ENCODE peak calls at places on chromosome 14, in six cellular contexts. One of them, this sample, is unnamed.

GRCh38 chr14:56342419-56342901 is 224.2 kb downstream of the PELI2 start:
- DNase-seq in breast epithelium: no peak
- DNase-seq in thyroid gland: no peak
- DNase-seq in GM12892: no peak
- DNase-seq in IMR-90: peak
- DNase-seq in HCT116: no peak
- DNase-seq in this sample: no peak

GRCh38 chr14:88695873-88696272 is 96.9 kb downstream of the EML5 start:
- DNase-seq in HCT116: no peak
- DNase-seq in GM12892: no peak
- DNase-seq in IMR-90: peak
- DNase-seq in breast epithelium: no peak
- DNase-seq in thyroid gland: no peak
- DNase-seq in this sample: no peak

GRCh38 chr14:50944647-50945413 is 547 bp upstream of the PYGL start:
- DNase-seq in IMR-90: peak
- DNase-seq in GM12892: no peak
- DNase-seq in thyroid gland: peak
- DNase-seq in breast epithelium: peak
- DNase-seq in HCT116: peak
- DNase-seq in this sample: peak

GRCh38 chr14:59632381-59632780 is 55.8 kb upstream of the CCDC175 start:
- DNase-seq in GM12892: no peak
- DNase-seq in breast epithelium: no peak
- DNase-seq in thyroid gland: peak
- DNase-seq in IMR-90: peak
- DNase-seq in HCT116: peak
- DNase-seq in this sample: peak

GRCh38 chr14:50874842-50875241 is 3.0 kb downstream of the ABHD12B start:
- DNase-seq in IMR-90: no peak
- DNase-seq in HCT116: no peak
- DNase-seq in GM12892: no peak
- DNase-seq in thyroid gland: no peak
- DNase-seq in breast epithelium: no peak
- DNase-seq in this sample: no peak

GRCh38 chr14:86601813-86602212 is 1071.9 kb downstream of the FLRT2 start:
- DNase-seq in IMR-90: no peak
- DNase-seq in GM12892: no peak
- DNase-seq in thyroid gland: no peak
- DNase-seq in breast epithelium: no peak
- DNase-seq in HCT116: no peak
- DNase-seq in this sample: no peak

GRCh38 chr14:92712654-92713051 is 35.8 kb downstream of the LGMN start:
- DNase-seq in thyroid gland: no peak
- DNase-seq in breast epithelium: no peak
- DNase-seq in IMR-90: no peak
- DNase-seq in GM12892: no peak
- DNase-seq in HCT116: no peak
- DNase-seq in this sample: no peak

GRCh38 chr14:98819867-98820206 is 452.2 kb downstream of the BCL11B start:
- DNase-seq in breast epithelium: no peak
- DNase-seq in HCT116: no peak
- DNase-seq in IMR-90: no peak
- DNase-seq in GM12892: no peak
- DNase-seq in thyroid gland: peak
- DNase-seq in this sample: peak

GRCh38 chr14:95487669-95488084 is 28.8 kb downstream of the SYNE3 start:
- DNase-seq in GM12892: no peak
- DNase-seq in IMR-90: no peak
- DNase-seq in thyroid gland: no peak
- DNase-seq in HCT116: no peak
- DNase-seq in breast epithelium: no peak
- DNase-seq in this sample: no peak

GRCh38 chr14:74882103-74882920 is 596 bp downstream of the DLST start:
- DNase-seq in GM12892: peak
- DNase-seq in breast epithelium: no peak
- DNase-seq in HCT116: no peak
- DNase-seq in thyroid gland: peak
- DNase-seq in IMR-90: peak
- DNase-seq in this sample: peak

GRCh38 chr14:22929104-22929847 is at the start of gene PRMT5:
- DNase-seq in HCT116: peak
- DNase-seq in GM12892: peak
- DNase-seq in thyroid gland: peak
- DNase-seq in breast epithelium: peak
- DNase-seq in IMR-90: peak
- DNase-seq in this sample: peak
- TF ChIP-seq POLR2A in HCT116: peak
- TF ChIP-seq POLR2A in GM12892: peak
- TF ChIP-seq POLR2A in thyroid gland: peak
- TF ChIP-seq POLR2A in breast epithelium: peak
- TF ChIP-seq POLR2A in IMR-90: peak
- TF ChIP-seq POLR2A in this sample: peak

GRCh38 chr14:104265918-104266642 is 127.7 kb downstream of the KIF26A start:
- DNase-seq in IMR-90: no peak
- DNase-seq in thyroid gland: no peak
- DNase-seq in HCT116: no peak
- DNase-seq in GM12892: no peak
- DNase-seq in breast epithelium: no peak
- DNase-seq in this sample: no peak

GRCh38 chr14:104267895-104268294 is 129.5 kb downstream of the KIF26A start:
- DNase-seq in GM12892: no peak
- DNase-seq in thyroid gland: no peak
- DNase-seq in HCT116: no peak
- DNase-seq in IMR-90: no peak
- DNase-seq in breast epithelium: peak
- DNase-seq in this sample: peak

GRCh38 chr14:104268295-104268694 is 129.9 kb downstream of the KIF26A start:
- DNase-seq in HCT116: no peak
- DNase-seq in breast epithelium: peak
- DNase-seq in thyroid gland: no peak
- DNase-seq in GM12892: no peak
- DNase-seq in IMR-90: no peak
- DNase-seq in this sample: no peak

GRCh38 chr14:104268725-104269436 is 130.5 kb downstream of the KIF26A start:
- DNase-seq in thyroid gland: peak
- DNase-seq in breast epithelium: peak
- DNase-seq in HCT116: no peak
- DNase-seq in GM12892: no peak
- DNase-seq in IMR-90: no peak
- DNase-seq in this sample: peak

DNA sequence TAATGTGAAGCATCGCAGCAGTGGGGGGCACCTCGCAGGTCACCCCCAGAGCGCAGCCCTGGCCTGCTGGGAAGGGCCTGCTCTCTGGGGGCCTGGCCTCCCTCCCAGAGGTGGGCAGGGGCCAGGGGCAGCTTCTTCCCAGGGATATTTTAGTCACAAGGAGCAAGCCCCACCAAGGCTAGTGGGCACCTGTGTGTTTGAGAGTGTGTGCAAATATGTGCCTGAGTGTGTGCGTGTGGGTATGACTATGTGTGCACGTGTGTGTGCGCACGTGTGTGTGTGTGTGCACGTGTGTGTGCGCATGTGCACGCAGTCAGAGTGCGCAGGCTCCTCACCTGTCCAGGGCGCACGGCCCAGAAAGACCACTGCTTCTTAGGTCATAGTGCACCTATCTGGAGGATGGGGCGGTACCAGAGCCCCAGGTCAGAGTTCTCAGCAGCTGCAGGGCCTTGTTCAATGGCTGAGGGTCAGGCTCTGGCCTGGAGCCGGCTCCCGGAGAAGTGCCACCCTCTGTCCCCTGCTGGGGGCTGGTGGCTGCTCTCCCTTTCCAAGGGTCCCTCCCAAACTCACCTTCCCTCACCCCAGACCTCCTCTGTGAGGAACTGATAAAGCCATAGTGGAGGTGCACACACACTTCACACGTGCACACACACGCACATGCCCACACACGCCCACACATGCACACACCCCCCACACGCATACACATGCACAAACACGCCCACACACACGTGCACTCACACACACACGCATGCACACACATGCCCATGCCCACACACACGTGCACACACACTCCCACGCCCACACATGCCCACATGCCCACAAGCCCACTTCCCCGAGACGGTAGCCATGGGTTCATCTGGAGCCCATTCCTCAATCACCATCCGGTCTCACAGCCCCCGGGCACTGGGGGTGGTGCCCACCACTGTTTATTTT is 128.5 kb downstream of the KIF26A start:
- DNase-seq in thyroid gland: no peak
- DNase-seq in IMR-90: no peak
- DNase-seq in breast epithelium: peak
- DNase-seq in GM12892: no peak
- DNase-seq in HCT116: no peak
- DNase-seq in this sample: no peak
- TF ChIP-seq POLR2A in thyroid gland: no peak
- TF ChIP-seq POLR2A in IMR-90: no peak
- TF ChIP-seq POLR2A in breast epithelium: no peak
- TF ChIP-seq POLR2A in GM12892: no peak
- TF ChIP-seq POLR2A in HCT116: no peak
- TF ChIP-seq POLR2A in this sample: no peak

GRCh38 chr14:22837059-22837749 is 819 bp downstream of the MMP14 start:
- DNase-seq in breast epithelium: no peak
- DNase-seq in IMR-90: peak
- DNase-seq in thyroid gland: peak
- DNase-seq in GM12892: no peak
- DNase-seq in HCT116: no peak
- DNase-seq in this sample: peak

GRCh38 chr14:22839159-22839779 is 2.9 kb downstream of the MMP14 start:
- DNase-seq in GM12892: no peak
- DNase-seq in thyroid gland: no peak
- DNase-seq in IMR-90: peak
- DNase-seq in breast epithelium: no peak
- DNase-seq in HCT116: no peak
- DNase-seq in this sample: no peak

GRCh38 chr14:22838631-22839041 is 2.3 kb downstream of the MMP14 start:
- DNase-seq in HCT116: no peak
- DNase-seq in breast epithelium: no peak
- DNase-seq in GM12892: no peak
- DNase-seq in thyroid gland: no peak
- DNase-seq in IMR-90: peak
- DNase-seq in this sample: no peak

GRCh38 chr14:22836301-22837058 is at the start of gene MMP14:
- DNase-seq in GM12892: no peak
- DNase-seq in thyroid gland: peak
- DNase-seq in IMR-90: peak
- DNase-seq in breast epithelium: no peak
- DNase-seq in HCT116: no peak
- DNase-seq in this sample: peak

DNA sequence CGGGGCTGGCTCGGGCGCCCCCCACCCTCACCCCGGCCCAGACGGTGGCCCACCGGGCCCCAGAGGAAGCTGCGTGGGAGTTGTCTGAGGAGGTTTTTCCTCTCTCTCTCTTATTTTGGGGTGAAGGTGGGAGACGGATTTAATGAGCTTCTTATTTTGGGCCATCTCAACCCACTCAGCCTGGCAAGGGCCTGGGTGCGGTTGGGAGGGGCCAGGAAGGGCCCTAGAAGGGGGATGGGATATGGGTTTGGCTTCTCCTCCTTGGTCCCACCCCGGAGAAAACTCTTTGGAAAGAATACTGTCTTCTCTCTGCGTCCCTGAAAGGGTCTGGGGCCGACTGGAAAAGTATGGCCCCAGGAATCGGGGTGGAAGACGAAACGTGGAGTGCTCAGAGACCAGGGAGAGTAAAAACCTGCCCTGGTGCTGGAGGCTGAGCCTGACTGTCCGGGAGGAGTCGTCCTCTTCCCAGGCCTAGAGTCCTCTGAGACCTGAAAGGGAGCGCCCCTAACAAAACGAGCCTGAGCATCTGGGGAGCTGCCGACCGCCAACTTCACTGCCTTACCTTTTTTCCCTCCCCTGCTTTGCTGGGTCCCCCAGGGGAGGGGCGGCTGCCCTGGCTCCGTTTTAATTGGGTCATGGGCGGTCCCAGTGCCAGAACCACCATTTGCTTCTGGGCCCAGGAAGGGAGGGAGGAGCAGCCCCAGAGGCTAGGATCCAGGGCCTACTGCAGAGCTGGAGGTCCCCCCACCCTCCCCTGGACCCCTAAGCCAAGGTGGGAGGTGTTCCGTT is 1.6 kb downstream of the MMP14 start:
- DNase-seq in breast epithelium: no peak
- DNase-seq in GM12892: no peak
- DNase-seq in HCT116: no peak
- DNase-seq in thyroid gland: peak
- DNase-seq in IMR-90: peak
- DNase-seq in this sample: peak
- TF ChIP-seq POLR2A in breast epithelium: peak
- TF ChIP-seq POLR2A in GM12892: no peak
- TF ChIP-seq POLR2A in HCT116: no peak
- TF ChIP-seq POLR2A in thyroid gland: no peak
- TF ChIP-seq POLR2A in IMR-90: no peak
- TF ChIP-seq POLR2A in this sample: no peak

GRCh38 chr14:93790966-93791365 is 2.7 kb upstream of the PRIMA1 start:
- DNase-seq in GM12892: no peak
- DNase-seq in thyroid gland: no peak
- DNase-seq in IMR-90: no peak
- DNase-seq in HCT116: no peak
- DNase-seq in breast epithelium: no peak
- DNase-seq in this sample: no peak

GRCh38 chr14:93789366-93790130 is 1.3 kb upstream of the PRIMA1 start:
- DNase-seq in breast epithelium: no peak
- DNase-seq in IMR-90: no peak
- DNase-seq in GM12892: no peak
- DNase-seq in thyroid gland: no peak
- DNase-seq in HCT116: no peak
- DNase-seq in this sample: no peak

GRCh38 chr14:93788307-93788556 is at the start of gene PRIMA1:
- DNase-seq in thyroid gland: no peak
- DNase-seq in breast epithelium: no peak
- DNase-seq in HCT116: no peak
- DNase-seq in IMR-90: no peak
- DNase-seq in GM12892: no peak
- DNase-seq in this sample: no peak

GRCh38 chr14:93787465-93788306 is 599 bp downstream of the PRIMA1 start:
- DNase-seq in IMR-90: no peak
- DNase-seq in thyroid gland: no peak
- DNase-seq in GM12892: no peak
- DNase-seq in breast epithelium: no peak
- DNase-seq in HCT116: no peak
- DNase-seq in this sample: no peak

GRCh38 chr14:93788557-93789365 is 476 bp upstream of the PRIMA1 start:
- DNase-seq in GM12892: no peak
- DNase-seq in breast epithelium: no peak
- DNase-seq in HCT116: no peak
- DNase-seq in IMR-90: no peak
- DNase-seq in thyroid gland: peak
- DNase-seq in this sample: no peak
- TF ChIP-seq POLR2A in GM12892: no peak
- TF ChIP-seq POLR2A in breast epithelium: no peak
- TF ChIP-seq POLR2A in HCT116: peak
- TF ChIP-seq POLR2A in IMR-90: no peak
- TF ChIP-seq POLR2A in thyroid gland: peak
- TF ChIP-seq POLR2A in this sample: no peak

GRCh38 chr14:23009939-23010718 is at the start of gene C14orf93:
- DNase-seq in thyroid gland: peak
- DNase-seq in IMR-90: peak
- DNase-seq in breast epithelium: peak
- DNase-seq in HCT116: no peak
- DNase-seq in GM12892: peak
- DNase-seq in this sample: peak
- TF ChIP-seq POLR2A in thyroid gland: peak
- TF ChIP-seq POLR2A in IMR-90: no peak
- TF ChIP-seq POLR2A in breast epithelium: no peak
- TF ChIP-seq POLR2A in HCT116: peak
- TF ChIP-seq POLR2A in GM12892: peak
- TF ChIP-seq POLR2A in this sample: peak

GRCh38 chr14:69611264-69612013 is at the start of gene SUSD6:
- DNase-seq in HCT116: peak
- DNase-seq in IMR-90: peak
- DNase-seq in breast epithelium: peak
- DNase-seq in thyroid gland: peak
- DNase-seq in GM12892: peak
- DNase-seq in this sample: peak
- TF ChIP-seq POLR2A in HCT116: no peak
- TF ChIP-seq POLR2A in IMR-90: peak
- TF ChIP-seq POLR2A in breast epithelium: no peak
- TF ChIP-seq POLR2A in thyroid gland: peak
- TF ChIP-seq POLR2A in GM12892: no peak
- TF ChIP-seq POLR2A in this sample: peak